ENCODE peak calls at places on chromosome 11, in four cellular contexts. One of them, this sample, is unnamed.

GRCh38 chr11:118088531-118088930 is 1.8 kb upstream of the SMIM35 start:
- DNase-seq in activated CD4-positive, CD25-positive, alpha-beta regulatory T cell: no peak
- DNase-seq in SW480: no peak
- DNase-seq in NCI-H748 treated with DMSO at 0.1 percent for 48 hours: no peak
- DNase-seq in this sample: peak

GRCh38 chr11:7907121-7907520 is 23.9 kb downstream of the OR10A6 start:
- DNase-seq in SW480: no peak
- DNase-seq in activated CD4-positive, CD25-positive, alpha-beta regulatory T cell: no peak
- DNase-seq in NCI-H748 treated with DMSO at 0.1 percent for 48 hours: no peak
- DNase-seq in this sample: no peak

GRCh38 chr11:123607781-123608180 is 46.6 kb downstream of the SCN3B start:
- DNase-seq in activated CD4-positive, CD25-positive, alpha-beta regulatory T cell: no peak
- DNase-seq in NCI-H748 treated with DMSO at 0.1 percent for 48 hours: no peak
- DNase-seq in SW480: no peak
- DNase-seq in this sample: no peak

GRCh38 chr11:94183886-94184264 is 55.2 kb downstream of the PANX1 start:
- DNase-seq in NCI-H748 treated with DMSO at 0.1 percent for 48 hours: no peak
- DNase-seq in SW480: peak
- DNase-seq in activated CD4-positive, CD25-positive, alpha-beta regulatory T cell: no peak
- DNase-seq in this sample: peak

GRCh38 chr11:21933095-21933494 is 259.8 kb upstream of the ANO5 start:
- DNase-seq in NCI-H748 treated with DMSO at 0.1 percent for 48 hours: peak
- DNase-seq in SW480: no peak
- DNase-seq in activated CD4-positive, CD25-positive, alpha-beta regulatory T cell: no peak
- DNase-seq in this sample: no peak

GRCh38 chr11:65485820-65486219 is 13.0 kb upstream of the MALAT1 start:
- DNase-seq in NCI-H748 treated with DMSO at 0.1 percent for 48 hours: no peak
- DNase-seq in activated CD4-positive, CD25-positive, alpha-beta regulatory T cell: no peak
- DNase-seq in SW480: peak
- DNase-seq in this sample: no peak

GRCh38 chr11:2092956-2093412 is 46.2 kb downstream of the IGF2 start:
- DNase-seq in activated CD4-positive, CD25-positive, alpha-beta regulatory T cell: no peak
- DNase-seq in SW480: peak
- DNase-seq in NCI-H748 treated with DMSO at 0.1 percent for 48 hours: no peak
- DNase-seq in this sample: peak

GRCh38 chr11:19347911-19348310 is 107.2 kb upstream of the E2F8 start:
- DNase-seq in SW480: peak
- DNase-seq in NCI-H748 treated with DMSO at 0.1 percent for 48 hours: no peak
- DNase-seq in activated CD4-positive, CD25-positive, alpha-beta regulatory T cell: no peak
- DNase-seq in this sample: no peak

GRCh38 chr11:80197155-80197554 is 756.3 kb upstream of the TENM4 start:
- DNase-seq in SW480: no peak
- DNase-seq in activated CD4-positive, CD25-positive, alpha-beta regulatory T cell: no peak
- DNase-seq in NCI-H748 treated with DMSO at 0.1 percent for 48 hours: no peak
- DNase-seq in this sample: no peak

This sample was measured in transverse colon.